ENCODE peak calls at places on chromosome 20, in eight cellular contexts. C is HS-5, R is EL, O is NAMALWA, W is Daoy, G is ascending aorta, S is caudate nucleus, J is A172. L is an unnamed sample.

GRCh38 chr20:46512943-46513844 is at the start of gene ZNF334:
- DNase-seq in C (no peak), R (peak), O (no peak), W (peak), G (no peak), S (no peak), J (no peak), L (no peak)

GRCh38 chr20:22312744-22313346 is 271.5 kb downstream of the FOXA2 start:
- DNase-seq in C (peak), R (peak), O (peak), W (peak), G (no peak), S (no peak), J (peak), L (no peak)

GRCh38 chr20:51497542-51498467 is 44.7 kb downstream of the NFATC2 start:
- DNase-seq in C (no peak), R (no peak), O (peak), W (peak), G (no peak), S (no peak), J (peak), L (no peak)

GRCh38 chr20:6028795-6029194 is 25.1 kb downstream of the LRRN4 start:
- DNase-seq in C (no peak), R (no peak), O (no peak), W (no peak), G (no peak), S (no peak), J (no peak), L (no peak)

GRCh38 chr20:63739129-63740069 is at the start of gene SLC2A4RG:
- DNase-seq in C (peak), R (peak), O (peak), W (peak), G (no peak), S (peak), J (peak), L (no peak)

GRCh38 chr20:24118781-24119175 is 130.2 kb upstream of the GGTLC1 start:
- DNase-seq in C (no peak), R (peak), O (no peak), W (peak), G (no peak), S (no peak), J (peak), L (no peak)

GRCh38 chr20:35547319-35547718 is 5.4 kb downstream of the ERGIC3 start:
- DNase-seq in C (no peak), R (no peak), O (no peak), W (no peak), G (no peak), S (no peak), J (no peak), L (peak)

GRCh38 chr20:2080532-2081224 is 20.9 kb upstream of the STK35 start:
- DNase-seq in C (no peak), R (no peak), O (no peak), W (no peak), G (no peak), S (no peak), J (no peak), L (no peak)

GRCh38 chr20:38615283-38615682 is 13.7 kb downstream of the ARHGAP40 start:
- DNase-seq in C (no peak), R (no peak), O (no peak), W (no peak), G (no peak), S (no peak), J (no peak), L (no peak)

GRCh38 chr20:43913291-43914025 is 1.2 kb upstream of the TOX2 start:
- DNase-seq in C (no peak), R (no peak), O (no peak), W (no peak), G (no peak), S (no peak), J (no peak), L (no peak)

GRCh38 chr20:23995905-23996666 is 7.5 kb upstream of the GGTLC1 start:
- DNase-seq in C (no peak), R (peak), O (peak), W (peak), G (no peak), S (no peak), J (peak), L (no peak)

GRCh38 chr20:11895832-11896484 is 21.7 kb upstream of the BTBD3 start:
- DNase-seq in C (no peak), R (no peak), O (no peak), W (no peak), G (no peak), S (no peak), J (no peak), L (no peak)

GRCh38 chr20:62361799-62362589 is 5.1 kb downstream of the LAMA5 start:
- DNase-seq in C (no peak), R (no peak), O (no peak), W (peak), G (no peak), S (no peak), J (peak), L (no peak)

GRCh38 chr20:24560571-24561485 is 91.4 kb downstream of the SYNDIG1 start:
- DNase-seq in C (no peak), R (no peak), O (no peak), W (no peak), G (no peak), S (no peak), J (peak), L (no peak)

L was measured in chondrocyte.